ENCODE peak calls at places on chromosomes 11 and 22, in six cellular contexts. W is endodermal cell, G is K562, V is cardiac muscle cell, N is right atrium auricular region, X is IMR-90. Z is an unnamed sample.

GRCh38 chr11:57323503-57324153 is 1.1 kb downstream of the TNKS1BP1 start:
- DNase-seq in X (peak; percentile 40), N (no peak), V (peak; percentile 52), G (peak; percentile 30), W (no peak), Z (no peak)

GRCh38 chr22:22603470-22603947 is 40.9 kb upstream of the GGTLC2 start:
- DNase-seq in N (no peak), G (peak; percentile 22), V (no peak), X (no peak), W (no peak), Z (no peak)

GRCh38 chr22:27080191-27080590 is 422.8 kb downstream of the MIAT start:
- DNase-seq in W (no peak), X (no peak), V (no peak), G (no peak), N (no peak), Z (no peak)

GRCh38 chr11:45180888-45181594 is 34.6 kb downstream of the PRDM11 start:
- DNase-seq in V (peak; percentile 64), N (no peak), G (peak; percentile 75), X (peak; percentile 41), W (peak; percentile 88), Z (peak; percentile 55)

GRCh38 chr11:118790357-118791014 is 478 bp downstream of the DDX6 start:
- DNase-seq in G (peak; percentile 80), W (peak; percentile 83), X (peak; percentile 56), V (peak; percentile 56), N (no peak), Z (peak; percentile 67)

GRCh38 chr22:46881373-46882118 is 119.1 kb downstream of the TBC1D22A start:
- DNase-seq in W (no peak), V (no peak), X (peak; percentile 73), G (no peak), N (no peak), Z (no peak)

GRCh38 chr11:107916671-107917241 is 11.5 kb upstream of the RAB39A start:
- DNase-seq in V (peak; percentile 13), N (no peak), G (no peak), X (no peak), W (peak; percentile 91), Z (peak; percentile 22)

GRCh38 chr11:46800177-46800576 is 45.9 kb downstream of the CKAP5 start:
- DNase-seq in V (no peak), X (peak; percentile 16), W (no peak), N (no peak), G (no peak), Z (no peak)

GRCh38 chr11:102986815-102987214 is 31.3 kb upstream of the MMP13 start:
- DNase-seq in N (no peak), G (no peak), X (peak; percentile 88), V (no peak), W (no peak), Z (no peak)

GRCh38 chr11:34599406-34599901 is 21.4 kb upstream of the EHF start:
- DNase-seq in V (peak; percentile 72), W (no peak), G (peak; percentile 56), X (peak; percentile 79), N (no peak), Z (no peak)

GRCh38 chr22:19120829-19121630 is 1.2 kb downstream of the DGCR2 start:
- DNase-seq in W (peak; percentile 81), X (peak; percentile 33), V (no peak), N (no peak), G (peak; percentile 77), Z (peak; percentile 8)

GRCh38 chr11:8321876-8322275 is 58.2 kb upstream of the LMO1 start:
- DNase-seq in W (no peak), V (no peak), X (no peak), N (no peak), G (no peak), Z (no peak)

GRCh38 chr22:33400061-33400840 is 342.1 kb upstream of the SYN3 start:
- DNase-seq in W (no peak), N (no peak), V (no peak), G (no peak), X (no peak), Z (no peak)

GRCh38 chr22:37753746-37754145 is 54.0 kb upstream of the GCAT start:
- DNase-seq in W (no peak), G (no peak), N (no peak), X (peak; percentile 33), V (no peak), Z (no peak)

GRCh38 chr11:35629914-35630313 is 11.7 kb downstream of the FJX1 start:
- DNase-seq in X (peak; percentile 100), N (no peak), W (no peak), G (no peak), V (peak; percentile 96), Z (no peak)

GRCh38 chr22:31119026-31119717 is 3.6 kb upstream of the INPP5J start:
- DNase-seq in V (no peak), N (no peak), X (no peak), G (no peak), W (no peak), Z (no peak)

GRCh38 chr22:35409783-35410662 is 10.1 kb downstream of the MCM5 start:
- DNase-seq in N (peak; percentile 63), W (no peak), X (no peak), V (peak; percentile 34), G (no peak), Z (peak; percentile 51)

GRCh38 chr22:22346401-22347107 is 102.0 kb downstream of the VPREB1 start:
- DNase-seq in W (no peak), X (no peak), V (no peak), N (no peak), G (no peak), Z (no peak)

GRCh38 chr22:46758867-46759290 is 3.6 kb upstream of the TBC1D22A start:
- DNase-seq in W (peak; percentile 89), G (peak; percentile 23), V (peak; percentile 80), X (peak; percentile 63), N (no peak), Z (peak; percentile 47)

GRCh38 chr11:63558459-63559157 is 4.6 kb downstream of the PLAAT2 start:
- DNase-seq in N (peak; percentile 48), G (no peak), W (no peak), V (no peak), X (no peak), Z (no peak)

GRCh38 chr11:63564056-63564784 is 1.0 kb upstream of the PLAAT2 start:
- DNase-seq in X (no peak), V (no peak), W (no peak), N (no peak), G (no peak), Z (no peak)

GRCh38 chr11:63557548-63557947 is 5.6 kb downstream of the PLAAT2 start:
- DNase-seq in V (no peak), G (no peak), X (no peak), W (no peak), N (peak; percentile 28), Z (no peak)

GRCh38 chr11:63563201-63564055 is at the start of gene PLAAT2:
- DNase-seq in X (no peak), G (no peak), V (no peak), N (peak; percentile 2), W (no peak), Z (no peak)

DNA sequence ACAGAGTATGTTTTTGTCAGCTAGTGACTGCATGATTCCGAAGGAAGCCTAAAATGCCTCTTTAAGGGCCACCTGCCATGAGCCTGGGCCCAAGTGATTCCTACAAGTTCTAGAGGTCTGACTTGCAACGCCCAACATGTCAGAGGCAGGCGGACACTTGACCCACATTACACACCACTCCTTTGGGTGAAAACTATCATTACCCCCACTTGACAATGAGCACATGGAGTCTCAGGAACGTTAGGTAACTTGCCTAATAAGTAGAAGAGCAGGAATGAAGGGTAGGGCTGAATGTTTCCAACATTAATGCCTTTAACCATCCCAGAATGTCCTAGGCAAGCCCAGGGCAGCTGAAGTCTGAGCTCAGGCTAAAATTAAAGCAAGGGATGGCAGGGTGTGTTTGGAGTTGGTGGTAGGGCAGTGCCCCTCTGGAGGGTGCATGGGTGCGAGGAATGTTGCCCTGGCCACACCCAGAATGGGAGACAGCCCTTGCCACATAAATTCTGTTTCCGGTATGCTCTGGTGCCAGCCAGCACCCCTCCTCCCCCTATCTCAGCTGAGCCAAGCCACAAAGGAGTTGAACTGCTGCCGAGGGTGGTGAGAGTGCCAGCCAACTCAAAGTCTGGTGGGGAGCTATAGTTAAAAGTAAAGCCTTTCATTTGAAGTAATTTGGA is 2.5 kb downstream of the PLAAT2 start:
- DNase-seq in V (no peak), N (peak; percentile 50), X (no peak), G (no peak), W (no peak), Z (no peak)
- H3K4me1 ChIP-seq in V (no peaks in the 10 kb centered on the region), N (no peaks in the 10 kb centered on the region), X (no peaks in the 10 kb centered on the region), G (peaks cover 29% of the 10 kb centered on the region), W (no peaks in the 10 kb centered on the region), Z (peaks cover 56% of the 10 kb centered on the region)

GRCh38 chr11:60629399-60629798 is 70.0 kb upstream of the MS4A8 start:
- DNase-seq in N (no peak), V (no peak), X (no peak), G (no peak), W (no peak), Z (no peak)

GRCh38 chr11:60633645-60634044 is 65.8 kb upstream of the MS4A8 start:
- DNase-seq in W (no peak), N (no peak), X (no peak), G (no peak), V (no peak), Z (no peak)

GRCh38 chr11:60631939-60632338 is 67.5 kb upstream of the MS4A8 start:
- DNase-seq in X (no peak), N (no peak), W (no peak), G (no peak), V (no peak), Z (no peak)

GRCh38 chr11:60634151-60634550 is 65.3 kb upstream of the MS4A8 start:
- DNase-seq in G (peak; percentile 25), X (no peak), W (peak; percentile 83), N (no peak), V (no peak), Z (no peak)
- TF ChIP-seq CTCF in G (peak; percentile 66), X (peak; percentile 26), W (peak; percentile 83), N (no peak), V (peak; percentile 2), Z (no peak)

DNA sequence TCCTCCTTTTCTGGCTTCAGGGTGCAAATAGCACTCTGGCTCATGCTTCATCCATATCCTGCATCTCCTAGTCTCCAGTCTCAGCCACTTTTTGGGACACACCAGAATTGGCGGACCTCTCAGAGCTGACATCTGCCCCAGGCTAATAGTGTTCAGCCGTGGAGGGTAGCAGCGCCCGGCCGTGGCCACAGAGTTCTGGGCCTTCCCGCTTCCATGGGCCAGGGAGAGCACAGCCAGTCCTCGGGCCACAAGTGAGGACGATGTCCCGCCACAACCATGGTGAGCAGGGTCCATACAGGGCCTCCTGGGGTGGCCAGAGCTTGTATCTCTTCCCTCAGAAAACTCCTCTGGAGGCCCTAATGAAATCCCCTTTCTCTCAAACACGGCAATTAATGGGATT is 26.0 kb downstream of the DKK3 start:
- DNase-seq in V (no peak), W (no peak), N (no peak), X (no peak), G (no peak), Z (no peak)
- H3K4me1 ChIP-seq in V (peaks cover 27% of the 10 kb centered on the region), W (peaks cover 19% of the 10 kb centered on the region), N (no peaks in the 10 kb centered on the region), X (peaks cover 54% of the 10 kb centered on the region), G (no peaks in the 10 kb centered on the region), Z (peaks cover 4% of the 10 kb centered on the region)

DNA sequence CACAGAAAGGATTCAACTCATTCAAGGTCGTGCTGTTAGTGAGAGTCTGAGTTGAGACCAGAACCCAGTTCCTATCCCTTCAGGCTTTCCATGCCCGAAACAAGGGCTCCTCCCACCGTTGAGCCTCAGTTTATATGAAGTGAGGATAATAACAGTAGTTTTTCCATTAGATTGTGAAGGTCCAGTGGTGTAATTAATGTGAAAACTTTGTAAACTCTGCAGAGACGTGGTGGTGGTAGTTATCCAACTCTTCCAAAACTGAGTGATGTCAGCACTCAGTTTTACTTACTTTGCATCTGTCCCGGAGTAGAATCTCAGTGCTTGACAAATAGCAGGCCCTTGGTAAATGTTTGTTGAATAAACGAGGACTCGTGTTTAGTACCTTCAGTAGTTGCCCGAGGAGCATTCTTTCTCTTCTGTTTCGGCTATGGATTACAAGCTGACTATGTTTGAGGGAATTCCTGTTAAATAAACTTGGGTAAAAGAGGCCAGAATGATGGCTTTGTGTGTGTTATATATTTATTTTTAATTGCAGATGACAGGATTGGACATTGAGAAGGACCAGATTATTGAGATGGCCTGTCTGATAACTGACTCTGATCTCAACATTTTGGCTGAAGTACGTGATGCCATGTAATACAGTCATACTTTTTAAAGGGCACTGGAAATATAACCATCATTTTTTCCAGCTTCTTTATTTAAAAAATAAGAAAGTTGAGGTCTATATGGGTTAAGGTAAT is 1.0 kb downstream of the REXO2 start:
- DNase-seq in X (peak; percentile 29), V (peak; percentile 41), W (no peak), N (no peak), G (no peak), Z (no peak)
- TF ChIP-seq CTCF in X (no peak), V (no peak), W (no peak), N (no peak), G (no peak), Z (no peak)

Z was measured in CD8-positive, alpha-beta T cell.